ENCODE peak calls at places on chromosomes 4 and X, in six cellular contexts. N is vagina, J is stomach, F is K562, K is A549, V is heart left ventricle. Y is an unnamed sample.

GRCh38 chr4:134627386-134627785 is 425.8 kb upstream of the PABPC4L start:
- DNase-seq in J (no peak), K (no peak), N (no peak), F (no peak), V (no peak), Y (no peak)

GRCh38 chr4:103451341-103451740 is 253.2 kb upstream of the CENPE start:
- DNase-seq in N (no peak), K (no peak), F (no peak), V (no peak), J (no peak), Y (no peak)

GRCh38 chrX:26262121-26262523 is 46.2 kb downstream of the MAGEB5 start:
- DNase-seq in V (peak), F (no peak), J (no peak), K (no peak), N (no peak), Y (no peak)

GRCh38 chrX:40007746-40008705 is 89.7 kb downstream of the BCOR start:
- DNase-seq in F (no peak), J (no peak), K (no peak), N (no peak), V (no peak), Y (no peak)

GRCh38 chrX:115226929-115227328 is 7.0 kb downstream of the LRCH2 start:
- DNase-seq in F (no peak), J (no peak), K (no peak), N (no peak), V (no peak), Y (peak)

GRCh38 chr4:144579411-144580020 is 66.4 kb upstream of the HHIP start:
- DNase-seq in K (no peak), F (no peak), N (no peak), J (no peak), V (no peak), Y (no peak)

GRCh38 chrX:1462596-1463251 is 10.0 kb upstream of the ASMTL start:
- DNase-seq in J (peak), K (no peak), F (no peak), V (peak), N (peak), Y (peak)

GRCh38 chr4:77433102-77433733 is 172.4 kb upstream of the CXCL13 start:
- DNase-seq in N (no peak), J (no peak), V (peak), K (peak), F (peak), Y (peak)

GRCh38 chr4:164446516-164446915 is 307.4 kb upstream of the SMIM31 start:
- DNase-seq in K (no peak), F (no peak), V (no peak), N (no peak), J (no peak), Y (no peak)

GRCh38 chr4:15717126-15717525 is 14.3 kb downstream of the BST1 start:
- DNase-seq in F (no peak), N (no peak), J (no peak), K (no peak), V (no peak), Y (no peak)

GRCh38 chr4:26388671-26389070 is 67.9 kb downstream of the RBPJ start:
- DNase-seq in K (no peak), N (no peak), V (no peak), J (no peak), F (no peak), Y (no peak)

GRCh38 chrX:139795196-139795595 is 87.2 kb upstream of the MCF2 start:
- DNase-seq in J (no peak), V (no peak), N (no peak), F (no peak), K (no peak), Y (no peak)

GRCh38 chrX:120251471-120252011 is 929 bp downstream of the ZBTB33 start:
- DNase-seq in J (peak), V (peak), F (peak), K (peak), N (no peak), Y (peak)

GRCh38 chrX:118976599-118977340 is 2.4 kb downstream of the LONRF3 start:
- DNase-seq in F (peak), K (peak), N (no peak), J (peak), V (peak), Y (peak)

DNA sequence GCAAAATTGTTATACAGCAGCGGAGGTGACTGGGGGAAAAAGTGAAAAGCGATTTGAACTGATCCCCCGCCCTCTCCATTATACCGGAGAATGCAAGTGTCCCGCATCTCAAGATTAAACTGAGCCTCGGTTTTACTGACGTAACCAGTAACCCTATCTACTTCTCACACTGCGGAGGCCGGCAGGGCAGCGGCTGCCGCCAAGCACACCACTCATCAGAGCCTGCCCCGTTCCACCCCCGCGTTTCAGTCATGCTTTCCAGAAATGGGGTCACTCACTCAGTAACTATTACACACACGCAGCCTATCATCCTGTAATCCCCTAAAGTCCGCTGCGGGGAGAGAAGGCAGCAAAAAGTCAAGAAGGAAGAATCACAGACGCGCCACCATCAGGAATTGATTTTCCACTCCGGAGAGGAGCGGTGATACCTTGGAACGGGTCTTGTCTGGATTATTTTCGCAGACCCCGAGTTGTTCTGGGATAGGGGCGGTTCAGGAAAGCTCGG is 1.4 kb downstream of the RPS6KA3 start:
- DNase-seq in N (peak), K (peak), V (peak), F (peak), J (peak), Y (peak)
- TF ChIP-seq POLR2A in N (peak), K (no peak), V (no peak), F (peak), J (peak), Y (peak)

GRCh38 chrX:154544885-154545284 is 1.8 kb downstream of the G6PD start:
- DNase-seq in K (no peak), J (no peak), V (no peak), N (no peak), F (no peak), Y (no peak)

GRCh38 chrX:154545673-154546274 is 872 bp downstream of the G6PD start:
- DNase-seq in N (no peak), K (no peak), F (no peak), J (no peak), V (no peak), Y (no peak)

GRCh38 chrX:154548028-154548316 is 552 bp downstream of the IKBKG start:
- DNase-seq in F (no peak), V (no peak), J (no peak), N (no peak), K (no peak), Y (no peak)

GRCh38 chrX:154547245-154548027 is at the start of gene IKBKG:
- DNase-seq in F (peak), J (peak), N (peak), K (peak), V (peak), Y (peak)

DNA sequence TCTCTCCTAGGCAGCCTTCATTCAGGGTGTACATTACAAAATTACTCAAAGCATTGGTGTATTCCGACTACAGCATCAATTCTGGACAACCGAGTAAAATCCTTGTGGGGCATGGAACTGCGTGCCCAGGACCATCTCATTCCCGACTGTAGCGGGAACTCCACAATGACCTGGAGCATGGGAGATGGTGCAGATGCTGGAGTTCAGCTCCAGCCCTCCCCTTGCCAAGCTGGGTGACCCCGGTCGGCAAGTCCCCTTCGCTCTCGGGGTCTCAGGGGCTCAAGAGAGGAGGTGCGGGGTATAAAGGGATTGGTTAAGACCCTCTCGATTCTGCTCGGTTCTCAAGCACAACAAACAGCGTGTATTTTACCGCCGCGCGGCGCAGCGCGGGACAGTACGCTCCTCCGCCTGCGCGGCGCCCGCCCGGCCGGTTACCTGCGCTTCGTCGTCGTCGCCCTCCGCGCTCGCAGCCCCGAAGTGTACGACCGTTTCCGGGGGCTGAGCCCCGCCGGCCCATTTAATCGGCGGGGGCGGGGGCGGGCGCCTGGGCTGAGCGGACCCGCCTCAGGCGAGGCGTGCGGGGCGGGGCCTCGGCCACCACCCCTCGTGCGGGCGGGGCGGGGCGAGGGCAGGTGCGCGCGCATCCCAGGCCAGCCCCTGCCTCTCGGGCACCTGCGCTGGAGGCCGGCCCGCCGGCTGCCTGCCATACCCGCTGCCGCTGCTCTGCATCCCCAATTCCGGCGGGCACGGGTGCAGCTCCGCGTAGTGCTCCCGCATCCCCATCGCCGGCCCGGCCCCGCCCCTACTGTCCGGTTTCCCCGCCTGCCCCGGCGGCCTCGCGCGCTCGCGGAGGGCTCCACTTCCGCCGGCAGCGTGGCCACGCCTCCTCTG is at the start of gene G6PD:
- DNase-seq in N (no peak), F (peak), V (peak), K (peak), J (peak), Y (peak)
- TF ChIP-seq POLR2A in N (no peak), F (peak), V (no peak), K (peak), J (no peak), Y (peak)

GRCh38 chr4:107153956-107154355 is 117.8 kb upstream of the DKK2 start:
- DNase-seq in F (no peak), N (no peak), J (no peak), V (no peak), K (no peak), Y (no peak)
- TF ChIP-seq POLR2A in F (no peak), N (no peak), J (no peak), V (no peak), K (no peak), Y (no peak)

GRCh38 chrX:113833656-113834055 is 750.2 kb upstream of the HTR2C start:
- DNase-seq in F (no peak), V (no peak), K (no peak), N (no peak), J (no peak), Y (no peak)

GRCh38 chrX:113833096-113833495 is 750.8 kb upstream of the HTR2C start:
- DNase-seq in J (no peak), K (no peak), F (no peak), N (no peak), V (no peak), Y (peak)

DNA sequence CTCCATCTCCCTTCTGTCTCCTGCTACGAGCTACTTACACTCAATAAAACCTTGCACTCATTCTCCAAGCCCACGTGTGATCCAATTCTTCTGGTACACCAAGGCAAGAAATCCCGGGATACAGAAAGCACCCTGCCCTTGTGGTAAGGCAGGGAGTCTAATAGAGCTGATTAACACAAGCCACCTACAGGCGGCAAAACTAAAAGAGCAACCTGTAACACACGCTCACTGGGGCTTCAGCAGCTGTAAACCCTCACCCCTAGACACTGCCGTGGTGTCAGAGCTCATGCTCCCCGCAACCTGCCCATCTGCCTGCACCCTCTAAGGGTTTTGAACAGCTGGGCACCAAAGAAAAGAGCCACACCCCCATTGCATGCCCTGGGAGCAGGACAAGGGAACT is 755.4 kb upstream of the HTR2C start:
- DNase-seq in F (no peak), K (no peak), J (no peak), N (no peak), V (no peak), Y (no peak)
- TF ChIP-seq POLR2A in F (no peak), K (no peak), J (no peak), N (no peak), V (no peak), Y (no peak)

DNA sequence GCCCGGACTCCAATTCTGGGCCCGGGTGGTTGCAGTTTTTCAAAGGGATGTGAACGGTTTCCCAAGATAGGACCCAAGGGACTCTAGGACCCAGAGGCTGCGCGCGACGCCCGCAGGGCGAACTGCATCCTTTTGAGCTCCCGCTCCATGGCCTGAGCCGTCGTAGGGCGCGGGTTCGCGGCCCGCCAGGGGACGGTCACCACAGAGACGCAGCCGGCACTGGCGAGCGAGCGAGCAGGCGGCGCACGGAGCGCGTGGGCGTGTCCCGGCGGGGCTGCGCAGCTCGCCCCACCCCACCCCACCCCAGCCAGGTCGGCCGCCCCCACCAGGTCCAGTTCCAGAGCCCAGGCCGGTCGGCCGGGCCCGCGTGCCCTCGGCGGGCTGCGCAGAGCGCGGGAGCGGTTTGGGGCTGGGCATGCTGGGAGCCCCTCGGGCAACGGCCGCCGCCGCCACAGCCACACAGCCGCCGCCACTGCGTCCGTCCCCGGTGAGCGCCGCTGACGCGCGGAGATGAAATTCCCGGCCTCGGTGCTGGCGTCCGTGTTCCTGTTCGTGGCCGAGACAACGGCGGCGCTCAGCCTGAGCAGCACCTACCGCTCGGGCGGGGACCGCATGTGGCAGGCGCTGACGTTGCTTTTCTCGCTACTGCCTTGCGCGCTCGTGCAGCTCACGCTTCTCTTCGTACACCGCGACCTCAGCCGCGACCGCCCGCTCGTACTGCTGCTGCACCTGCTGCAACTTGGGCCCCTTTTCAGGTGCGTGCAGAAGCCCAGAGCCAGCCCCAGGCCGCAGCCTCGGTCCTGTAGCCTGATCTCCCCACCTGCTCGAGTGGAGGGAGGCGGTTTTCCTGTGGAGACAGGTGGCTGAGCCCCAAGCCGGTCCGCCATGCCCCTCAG is at the start of gene XK:
- DNase-seq in K (peak), J (peak), V (peak), N (no peak), F (peak), Y (peak)
- TF ChIP-seq POLR2A in K (peak), J (no peak), V (no peak), N (no peak), F (peak), Y (peak)

GRCh38 chr4:4857809-4858508 is 1.5 kb upstream of the MSX1 start:
- DNase-seq in J (no peak), N (no peak), K (no peak), V (no peak), F (no peak), Y (no peak)

GRCh38 chr4:4859799-4860380 is 425 bp downstream of the MSX1 start:
- DNase-seq in V (no peak), F (no peak), K (no peak), J (no peak), N (no peak), Y (no peak)

GRCh38 chr4:4858527-4858926 is 938 bp upstream of the MSX1 start:
- DNase-seq in J (no peak), N (no peak), K (no peak), F (no peak), V (no peak), Y (no peak)

GRCh38 chr4:4860381-4860802 is 927 bp downstream of the MSX1 start:
- DNase-seq in N (no peak), K (peak), J (no peak), F (peak), V (no peak), Y (peak)

DNA sequence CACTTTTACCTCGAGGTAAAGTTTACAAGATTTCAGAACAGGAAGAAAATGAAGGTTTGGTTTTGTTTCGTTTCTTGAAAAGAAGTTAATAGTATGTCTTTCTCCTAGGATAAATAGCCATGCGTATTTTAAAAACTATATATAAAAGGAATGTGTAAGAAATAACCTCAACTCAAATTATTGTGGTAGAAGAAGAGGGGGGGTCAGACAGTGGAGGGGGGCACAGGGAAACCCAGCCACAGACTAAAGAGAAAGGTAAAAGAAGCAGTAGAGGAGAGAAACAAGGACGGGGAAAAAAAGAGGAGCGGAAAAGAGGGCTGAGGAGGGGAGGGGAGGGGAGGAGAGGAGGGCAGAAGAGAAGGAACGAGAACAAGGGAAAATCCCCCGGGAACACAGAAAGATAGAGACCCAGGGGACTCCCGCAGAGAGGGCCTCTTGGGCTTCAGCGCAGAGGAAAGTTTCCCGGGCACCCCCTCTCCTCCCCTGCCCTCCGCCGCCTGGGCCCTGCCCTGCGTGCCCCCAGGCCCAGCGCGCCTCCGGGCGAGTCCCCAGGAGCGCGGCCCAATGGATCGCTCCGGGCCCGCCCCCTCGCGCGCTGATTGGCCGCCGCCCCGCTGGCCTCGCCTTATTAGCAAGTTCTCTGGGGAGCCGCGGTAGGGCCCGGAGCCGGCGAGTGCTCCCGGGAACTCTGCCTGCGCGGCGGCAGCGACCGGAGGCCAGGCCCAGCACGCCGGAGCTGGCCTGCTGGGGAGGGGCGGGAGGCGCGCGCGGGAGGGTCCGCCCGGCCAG is at the start of gene MSX1:
- DNase-seq in F (peak), J (peak), V (peak), K (peak), N (no peak), Y (peak)
- TF ChIP-seq POLR2A in F (peak), J (no peak), V (peak), K (peak), N (peak), Y (no peak)

DNA sequence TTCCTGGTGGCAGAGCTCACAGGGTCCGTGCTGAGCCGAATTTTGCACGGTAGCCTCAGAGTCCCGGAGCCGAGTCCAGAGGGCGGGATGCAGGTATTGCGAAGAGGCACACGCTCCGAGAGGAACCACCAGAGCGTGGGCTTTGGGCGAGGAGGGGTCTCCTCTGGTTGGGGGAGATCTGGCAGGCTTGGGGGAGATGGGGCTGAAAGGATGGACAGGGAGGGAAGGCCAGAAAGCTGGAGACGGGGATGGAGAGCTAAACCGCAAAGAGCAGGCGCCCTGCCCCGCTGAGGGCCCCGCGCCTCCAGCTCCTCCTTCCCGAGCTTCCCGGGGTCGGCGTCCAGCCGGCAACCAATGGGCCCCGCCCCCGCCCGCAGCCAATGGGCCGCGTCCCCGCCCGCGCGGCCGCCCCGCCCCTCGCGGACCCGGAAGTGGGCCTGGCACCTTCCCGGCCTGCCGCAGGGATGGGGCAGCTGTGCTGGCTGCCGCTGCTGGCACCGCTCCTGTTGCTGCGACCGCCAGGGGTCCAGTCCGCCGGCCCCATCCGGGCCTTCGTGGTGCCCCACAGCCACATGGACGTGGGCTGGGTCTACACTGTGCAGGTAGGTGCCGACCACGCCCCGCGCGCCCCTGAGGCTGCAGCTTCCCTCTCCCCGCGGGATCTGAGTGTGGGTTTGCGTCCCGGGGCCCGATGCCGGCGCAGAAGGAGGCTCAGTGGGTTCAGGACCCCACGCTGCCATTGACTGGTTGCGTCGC is at the start of gene MAN2B2:
- DNase-seq in J (peak), F (peak), V (peak), K (peak), N (no peak), Y (peak)
- TF ChIP-seq POLR2A in J (no peak), F (peak), V (no peak), K (peak), N (no peak), Y (peak)